ENCODE peak calls at places on chromosomes 12 and 14, in four cellular contexts. L, T, H and V are unnamed samples.

GRCh38 chr12:132196038-132196872 is 52.0 kb downstream of the NOC4L start:
- DNase-seq in L (no peak), T (no peak), H (no peak), V (no peak)

GRCh38 chr14:95597784-95598204 is 62.9 kb downstream of the GLRX5 start:
- DNase-seq in H (peak; percentile 41), L (no peak), T (peak; percentile 4), V (no peak)

GRCh38 chr12:102816816-102817434 is 100.1 kb downstream of the PAH start:
- DNase-seq in T (peak; percentile 36), L (no peak), H (peak; percentile 23), V (peak; percentile 34)

GRCh38 chr12:119841433-119842210 is 35.5 kb downstream of the CIT start:
- DNase-seq in T (no peak), H (no peak), L (no peak), V (no peak)

GRCh38 chr12:67943295-67943892 is 45.9 kb upstream of the IFNG-AS1 start:
- DNase-seq in T (peak; percentile 72), H (peak; percentile 41), L (no peak), V (peak; percentile 40)

GRCh38 chr12:59158066-59158465 is 237.8 kb upstream of the LRIG3 start:
- DNase-seq in L (no peak), H (no peak), T (no peak), V (no peak)

GRCh38 chr12:76029982-76030377 is 1.6 kb downstream of the PHLDA1 start:
- DNase-seq in L (peak; percentile 29), H (peak; percentile 21), T (no peak), V (peak; percentile 36)

GRCh38 chr12:16603916-16604575 is 1.9 kb downstream of the LMO3 start:
- DNase-seq in T (no peak), L (no peak), H (no peak), V (no peak)

GRCh38 chr12:12803186-12803585 is 10.0 kb upstream of the DDX47 start:
- DNase-seq in T (peak; percentile 74), H (peak; percentile 68), L (peak; percentile 48), V (peak; percentile 56)

GRCh38 chr14:49865431-49865859 is 12.9 kb upstream of the NEMF start:
- DNase-seq in H (no peak), L (peak; percentile 83), T (peak; percentile 49), V (no peak)

GRCh38 chr14:29410581-29410980 is 517.1 kb downstream of the PRKD1 start:
- DNase-seq in H (no peak), L (no peak), T (no peak), V (no peak)

GRCh38 chr12:53277981-53278380 is 9.9 kb downstream of the ESPL1 start:
- DNase-seq in L (no peak), H (no peak), T (no peak), V (no peak)

GRCh38 chr12:47935196-47935595 is 28.2 kb upstream of the TMEM106C start:
- DNase-seq in L (no peak), H (no peak), T (peak; percentile 74), V (no peak)

GRCh38 chr12:110352401-110352800 is 51.1 kb downstream of the ANAPC7 start:
- DNase-seq in L (no peak), T (no peak), H (no peak), V (no peak)

GRCh38 chr12:103712191-103712590 is 125.1 kb downstream of the STAB2 start:
- DNase-seq in L (no peak), T (no peak), H (no peak), V (no peak)

GRCh38 chr14:35897616-35898111 is 71.5 kb downstream of the BRMS1L start:
- DNase-seq in T (no peak), H (no peak), L (no peak), V (no peak)

GRCh38 chr12:13011098-13011497 is 11.0 kb upstream of the HEBP1 start:
- DNase-seq in T (no peak), L (no peak), H (no peak), V (no peak)

GRCh38 chr14:92323031-92323915 is at the start of gene SLC24A4:
- DNase-seq in T (no peak), H (peak; percentile 39), L (no peak), V (peak; percentile 72)

GRCh38 chr12:92466391-92467305 is 236.1 kb upstream of the PLEKHG7 start:
- DNase-seq in L (no peak), H (peak; percentile 22), T (no peak), V (no peak)

GRCh38 chr12:112907415-112908157 is 824 bp downstream of the OAS1 start:
- DNase-seq in H (peak; percentile 53), L (no peak), T (no peak), V (peak; percentile 30)

GRCh38 chr14:98293527-98293926 is 978.5 kb downstream of the BCL11B start:
- DNase-seq in H (no peak), T (no peak), L (no peak), V (no peak)

GRCh38 chr12:12221560-12221959 is 45.3 kb downstream of the LRP6 start:
- DNase-seq in T (no peak), L (no peak), H (no peak), V (no peak)

GRCh38 chr14:93036652-93037341 is 78.9 kb downstream of the ITPK1 start:
- DNase-seq in H (no peak), T (no peak), L (peak; percentile 47), V (no peak)

GRCh38 chr12:6943387-6943718 is 263 bp upstream of the RNU7-1 start:
- DNase-seq in L (peak; percentile 66), T (peak; percentile 89), H (peak; percentile 89), V (peak; percentile 95)

GRCh38 chr14:52977798-52978197 is 26.9 kb upstream of the FERMT2 start:
- DNase-seq in L (no peak), H (no peak), T (no peak), V (no peak)

GRCh38 chr14:87467578-87467977 is 525.4 kb downstream of the GALC start:
- DNase-seq in T (no peak), L (no peak), H (no peak), V (no peak)

GRCh38 chr12:121060149-121061001 is 21.3 kb upstream of the OASL start:
- DNase-seq in T (peak; percentile 32), H (peak; percentile 81), L (peak; percentile 51), V (peak; percentile 74)

GRCh38 chr12:68013181-68013580 is 23.9 kb downstream of the IFNG-AS1 start:
- DNase-seq in H (no peak), L (no peak), T (no peak), V (no peak)

GRCh38 chr14:28157887-28158791 is 608.4 kb upstream of the FOXG1 start:
- DNase-seq in T (no peak), H (no peak), L (no peak), V (no peak)

GRCh38 chr12:113098428-113099028 is 37.0 kb downstream of the RASAL1 start:
- DNase-seq in T (peak; percentile 90), L (peak; percentile 86), H (peak; percentile 83), V (peak; percentile 87)

GRCh38 chr14:73753043-73753886 is 39.1 kb upstream of the PNMA1 start:
- DNase-seq in T (no peak), H (no peak), L (peak; percentile 72), V (no peak)

GRCh38 chr12:50166776-50167025 is 468 bp downstream of the CERS5 start:
- DNase-seq in T (no peak), L (peak; percentile 54), H (no peak), V (no peak)

GRCh38 chr12:92899388-92900001 is 29.6 kb downstream of the EEA1 start:
- DNase-seq in H (no peak), T (peak; percentile 98), L (peak; percentile 64), V (no peak)

GRCh38 chr12:96399919-96400630 is at the start of gene CDK17:
- DNase-seq in T (peak; percentile 83), L (peak; percentile 84), H (peak; percentile 87), V (peak; percentile 92)
- TF ChIP-seq CTCF in T (peak; percentile 50), L (peak; percentile 27), H (peak; percentile 34), V (peak; percentile 60)

DNA sequence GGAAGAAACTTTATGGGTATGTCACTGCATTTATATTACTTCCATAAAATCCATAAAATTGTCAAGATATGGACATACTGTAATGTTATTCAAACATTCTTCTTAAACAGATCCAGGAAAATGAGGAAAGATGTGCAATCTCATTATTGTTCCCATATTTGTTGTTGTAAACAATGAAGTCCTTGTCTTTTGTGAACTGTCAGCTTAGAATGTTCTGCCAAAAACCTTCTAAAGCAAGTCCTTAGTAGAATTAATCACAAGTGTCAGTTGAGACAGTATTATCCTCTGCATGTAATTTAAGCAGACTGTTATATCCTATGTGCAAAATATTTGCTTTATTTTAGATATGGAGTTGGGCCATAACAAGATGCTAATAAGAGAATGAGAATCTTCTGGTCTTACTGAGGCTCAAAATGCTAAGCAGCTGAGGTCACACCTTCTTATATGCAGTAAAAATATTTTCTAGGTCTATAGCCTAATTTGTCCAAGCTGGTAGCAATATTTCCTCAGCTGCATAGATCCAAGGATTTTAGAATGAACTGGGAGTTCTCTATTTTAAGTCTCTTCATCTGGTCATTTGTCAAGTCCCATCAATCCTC is 222.4 kb upstream of the NAV3 start:
- DNase-seq in T (no peak), H (no peak), L (no peak), V (no peak)
- TF ChIP-seq CTCF in T (no peak), H (no peak), L (no peak), V (no peak)

DNA sequence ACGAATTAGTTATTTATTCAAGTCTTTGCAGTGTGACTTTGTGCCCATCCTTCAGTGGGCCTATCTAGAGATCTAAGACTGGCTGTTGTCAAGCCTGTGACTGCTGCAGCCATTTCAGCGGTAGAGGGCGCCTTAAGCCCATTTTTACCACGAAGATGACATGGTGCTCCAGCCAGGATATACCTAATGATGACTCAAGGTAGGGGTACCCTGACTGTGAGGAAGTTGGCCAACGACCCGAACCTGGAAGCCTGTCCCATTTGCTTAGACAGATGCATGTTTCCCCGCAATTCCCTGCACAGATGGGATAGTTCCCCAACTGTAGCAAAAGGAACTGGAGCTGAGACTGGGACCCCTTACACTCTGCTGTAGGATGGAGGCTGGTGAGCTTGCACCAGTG is 41.3 kb downstream of the RAB3IP start:
- DNase-seq in H (peak; percentile 29), L (no peak), T (peak; percentile 27), V (no peak)
- TF ChIP-seq CTCF in H (no peak), L (peak; percentile 16), T (peak; percentile 73), V (peak; percentile 12)

GRCh38 chr14:60188115-60188514 is 22.9 kb upstream of the DHRS7 start:
- DNase-seq in L (no peak), H (no peak), T (no peak), V (no peak)
- TF ChIP-seq CTCF in L (no peak), H (peak; percentile 35), T (peak; percentile 17), V (peak; percentile 46)

GRCh38 chr14:90518941-90519256 is 122.1 kb downstream of the CALM1 start:
- DNase-seq in L (no peak), T (no peak), H (peak; percentile 68), V (peak; percentile 65)
- TF ChIP-seq CTCF in L (peak; percentile 32), T (peak; percentile 81), H (peak; percentile 37), V (peak; percentile 56)

DNA sequence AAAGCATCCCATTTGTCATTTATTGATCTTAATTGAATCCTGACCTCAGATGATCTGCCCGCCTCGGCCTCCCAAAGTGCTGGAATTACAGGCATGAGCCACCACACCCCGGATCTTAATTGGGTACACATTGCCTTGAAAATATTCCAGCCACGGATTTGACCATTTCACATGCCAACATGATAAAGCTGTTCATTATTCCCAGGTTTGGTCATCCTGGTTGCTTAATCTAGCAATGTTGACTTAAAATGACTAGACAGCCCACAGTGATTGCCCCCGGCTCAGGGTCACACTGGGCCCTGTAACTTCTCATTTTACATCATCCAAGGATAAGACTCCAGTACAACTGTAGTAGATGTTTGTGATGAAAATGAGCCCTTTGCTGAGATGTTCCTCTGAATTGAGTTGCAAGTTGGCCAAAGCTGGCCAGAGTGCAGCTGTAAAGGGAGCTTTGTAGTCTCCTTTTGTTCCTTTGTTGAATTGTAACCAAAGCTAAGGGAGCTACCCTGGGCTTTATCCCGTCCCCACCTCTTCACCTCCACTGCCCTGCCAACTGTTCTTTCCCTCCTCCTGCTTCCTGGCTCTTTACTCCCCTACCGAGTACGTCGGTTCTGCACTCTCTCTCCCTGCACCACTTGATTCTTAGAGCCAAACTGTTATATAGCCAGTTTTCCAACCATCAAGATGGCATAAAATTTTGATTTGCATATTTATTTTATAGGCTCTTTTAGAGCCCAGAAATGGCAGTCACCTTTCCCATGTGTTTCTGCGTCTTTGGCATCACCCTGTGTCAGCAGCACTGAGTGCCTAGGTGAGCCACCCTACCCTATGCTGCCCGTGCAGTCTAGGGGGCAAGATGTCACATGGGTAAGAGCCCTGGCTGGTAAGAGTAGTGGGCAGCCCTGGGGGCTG is 141.3 kb upstream of the HIF1A start:
- DNase-seq in L (peak; percentile 65), H (no peak), T (peak; percentile 97), V (no peak)
- TF ChIP-seq CTCF in L (no peak), H (no peak), T (no peak), V (no peak)